ENCODE peak calls at places on chromosome 13, in five cellular contexts. Q is BE2C, R is dorsolateral prefrontal cortex, T is choroid plexus epithelial cell, W is left lung. K is an unnamed sample.

GRCh38 chr13:36414461-36414860 is 17.8 kb upstream of the CCNA1 start:
- DNase-seq in Q (no peak), R (no peak), T (no peak), W (no peak), K (no peak)

GRCh38 chr13:28743045-28743444 is 24.3 kb upstream of the SLC46A3 start:
- DNase-seq in Q (no peak), R (no peak), T (no peak), W (no peak), K (no peak)

GRCh38 chr13:109123971-109124370 is 494.6 kb downstream of the MYO16 start:
- DNase-seq in Q (no peak), R (no peak), T (peak; percentile 30), W (no peak), K (no peak)

GRCh38 chr13:62625214-62625613 is 1209.6 kb upstream of the PCDH20 start:
- DNase-seq in Q (no peak), R (no peak), T (no peak), W (no peak), K (no peak)

GRCh38 chr13:113970810-113971470 is 2.9 kb downstream of the C13orf46 start:
- DNase-seq in Q (no peak), R (peak; percentile 31), T (peak; percentile 85), W (peak; percentile 83), K (no peak)

GRCh38 chr13:100130092-100130491 is 41.2 kb downstream of the PCCA start:
- DNase-seq in Q (peak; percentile 9), R (no peak), T (no peak), W (no peak), K (no peak)

GRCh38 chr13:97298816-97299215 is 76.7 kb downstream of the MBNL2 start:
- DNase-seq in Q (no peak), R (no peak), T (peak; percentile 31), W (no peak), K (no peak)

GRCh38 chr13:22278336-22278929 is 607.6 kb downstream of the FGF9 start:
- DNase-seq in Q (no peak), R (no peak), T (peak; percentile 0), W (no peak), K (peak; percentile 35)

GRCh38 chr13:44402902-44403719 is 29.5 kb downstream of the SERP2 start:
- DNase-seq in Q (no peak), R (no peak), T (no peak), W (no peak), K (no peak)

GRCh38 chr13:87827479-87827878 is 156.3 kb downstream of the SLITRK5 start:
- DNase-seq in Q (no peak), R (no peak), T (no peak), W (no peak), K (no peak)

GRCh38 chr13:99813346-99814095 is 158.0 kb downstream of the ZIC5 start:
- DNase-seq in Q (no peak), R (no peak), T (no peak), W (no peak), K (no peak)

GRCh38 chr13:25175026-25175425 is 2.9 kb upstream of the AMER2 start:
- DNase-seq in Q (no peak), R (no peak), T (no peak), W (no peak), K (no peak)

GRCh38 chr13:105961438-105961837 is 574.0 kb downstream of the EFNB2 start:
- DNase-seq in Q (no peak), R (no peak), T (no peak), W (no peak), K (no peak)

GRCh38 chr13:113742000-113742441 is 17.0 kb upstream of the TMEM255B start:
- DNase-seq in Q (peak; percentile 88), R (no peak), T (peak; percentile 56), W (peak; percentile 85), K (no peak)

GRCh38 chr13:75258159-75258782 is 223.7 kb downstream of the TBC1D4 start:
- DNase-seq in Q (no peak), R (no peak), T (peak; percentile 81), W (no peak), K (no peak)
- TF ChIP-seq CTCF in Q (peak; percentile 74), R (peak; percentile 51), T (peak; percentile 73), W (peak; percentile 28), K (no peak)

DNA sequence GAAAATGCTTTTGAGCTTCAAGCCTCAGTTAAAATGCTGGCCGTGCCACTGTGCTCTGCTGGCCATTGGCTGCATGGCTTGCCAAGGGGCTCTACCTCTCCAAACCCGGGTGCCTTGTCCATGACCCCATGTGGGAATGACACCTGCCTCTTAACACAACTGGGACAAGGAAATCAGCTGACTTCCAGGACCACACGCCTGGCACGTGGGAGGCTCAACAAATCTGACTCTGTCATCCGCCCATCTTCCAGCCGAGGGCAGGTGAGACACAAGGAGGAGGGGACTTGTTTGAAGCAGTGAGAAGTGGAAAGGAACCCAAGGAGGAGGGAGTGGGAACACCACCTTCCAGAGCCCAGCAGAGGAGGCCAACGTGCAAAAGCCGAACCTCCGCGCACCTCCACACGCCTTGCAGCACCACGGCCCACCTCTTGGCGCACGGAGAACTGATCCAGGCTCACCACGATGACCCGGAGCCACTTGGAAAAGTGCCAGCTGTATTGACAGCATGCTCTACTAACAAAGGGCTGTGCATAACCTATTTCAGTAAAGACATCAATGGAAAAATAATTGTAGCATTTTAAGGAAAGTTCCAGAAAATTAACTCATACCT is 38.3 kb downstream of the COL4A1 start:
- DNase-seq in Q (no peak), R (no peak), T (no peak), W (no peak), K (no peak)
- TF ChIP-seq CTCF in Q (no peak), R (no peak), T (no peak), W (no peak), K (no peak)

DNA sequence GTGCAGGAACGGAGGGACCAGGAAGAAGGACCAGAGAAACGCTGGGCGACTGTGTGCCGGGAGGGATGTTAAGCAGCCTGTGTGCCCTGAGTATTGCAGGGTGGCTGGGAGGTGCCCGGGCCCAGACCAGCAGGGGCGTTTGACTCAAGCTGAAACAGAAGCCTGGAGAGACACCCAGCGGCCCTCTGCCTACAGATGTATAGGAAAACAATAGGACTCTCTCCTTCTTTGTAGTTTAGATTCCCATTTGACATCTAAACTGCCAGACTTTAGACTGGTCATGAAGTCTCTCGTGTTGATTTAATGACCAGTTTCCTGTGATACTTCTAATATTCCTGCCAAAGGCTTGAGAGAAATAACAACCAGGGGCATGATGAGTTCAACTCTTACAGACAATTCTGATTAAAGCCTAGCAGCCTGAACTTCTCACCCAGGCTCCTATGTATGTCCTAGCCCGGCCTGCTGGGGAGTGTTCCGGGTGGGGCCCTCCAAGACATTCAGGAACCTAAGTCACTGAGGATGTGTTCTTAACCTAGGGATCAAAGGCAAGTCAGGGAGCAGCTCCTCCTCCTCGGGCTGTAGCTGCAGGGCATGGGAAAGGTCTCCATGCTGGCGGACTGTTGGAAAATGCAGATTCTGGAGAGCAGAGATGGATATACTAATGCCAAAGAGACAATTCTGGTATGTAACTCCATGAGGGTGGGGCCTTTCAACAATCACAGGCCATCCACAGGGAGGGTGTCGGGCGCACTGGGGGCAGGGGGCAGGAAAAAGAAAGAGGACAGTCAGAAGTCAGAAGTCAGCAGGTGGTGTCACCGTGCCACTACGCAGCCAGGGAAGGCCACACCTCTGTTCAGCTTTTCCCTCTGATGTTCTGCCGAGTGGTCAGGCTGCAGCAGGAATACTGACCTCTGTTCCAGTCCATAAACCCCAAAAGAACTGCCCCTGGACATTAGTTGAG is 131.9 kb downstream of the STARD13 start:
- DNase-seq in Q (no peak), R (no peak), T (peak; percentile 87), W (peak; percentile 71), K (no peak)
- TF ChIP-seq CTCF in Q (no peak), R (no peak), T (peak; percentile 60), W (no peak), K (no peak)

DNA sequence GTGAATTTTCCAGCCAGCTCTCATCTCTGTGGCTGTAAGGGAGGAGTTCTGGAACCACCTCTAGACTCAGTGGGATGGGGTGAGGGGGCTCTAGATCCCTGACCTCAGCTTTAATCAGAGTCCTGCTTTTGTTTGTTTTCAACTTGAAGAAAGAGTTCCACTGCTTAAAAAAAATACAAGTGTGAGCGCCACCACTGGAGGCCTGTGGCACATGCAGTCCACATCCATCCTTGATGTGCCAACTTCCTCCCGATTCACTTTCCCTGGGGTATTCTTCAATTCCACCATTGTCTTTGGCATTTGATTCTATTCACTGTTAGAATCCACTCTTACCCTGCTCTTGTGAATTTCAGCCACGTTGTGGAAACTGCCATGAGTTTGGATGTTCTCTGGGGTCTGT is 62.4 kb upstream of the GJB6 start:
- DNase-seq in Q (no peak), R (no peak), T (no peak), W (no peak), K (no peak)
- TF ChIP-seq CTCF in Q (no peak), R (no peak), T (peak; percentile 25), W (no peak), K (no peak)

DNA sequence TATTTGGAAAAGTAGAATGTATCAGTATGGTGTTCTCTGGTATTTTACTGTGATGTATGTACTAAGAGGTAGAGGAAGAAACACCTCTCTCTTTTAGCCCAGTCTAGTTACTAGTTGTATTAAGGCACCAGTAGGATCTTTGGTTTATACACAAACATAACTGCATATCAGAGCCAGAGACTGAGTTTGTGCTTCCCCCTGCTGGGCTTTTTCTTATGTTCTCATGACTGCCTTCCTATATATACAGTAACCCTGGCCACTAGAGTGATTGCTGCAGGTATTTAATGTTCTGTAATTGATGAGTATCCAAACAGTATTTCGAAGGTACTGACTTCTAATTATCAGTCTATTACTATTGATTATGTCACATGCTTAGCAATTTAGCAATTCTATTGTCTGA is 202.5 kb upstream of the KLHL1 start:
- DNase-seq in Q (peak; percentile 67), R (no peak), T (peak; percentile 68), W (no peak), K (no peak)
- TF ChIP-seq CTCF in Q (peak; percentile 76), R (peak; percentile 18), T (peak; percentile 63), W (no peak), K (no peak)

GRCh38 chr13:52738719-52739467 is 727 bp downstream of the CNMD start:
- DNase-seq in Q (peak; percentile 40), R (peak; percentile 64), T (no peak), W (peak; percentile 82), K (no peak)
- TF ChIP-seq CTCF in Q (peak; percentile 22), R (peak; percentile 63), T (peak; percentile 22), W (peak; percentile 46), K (no peak)

DNA sequence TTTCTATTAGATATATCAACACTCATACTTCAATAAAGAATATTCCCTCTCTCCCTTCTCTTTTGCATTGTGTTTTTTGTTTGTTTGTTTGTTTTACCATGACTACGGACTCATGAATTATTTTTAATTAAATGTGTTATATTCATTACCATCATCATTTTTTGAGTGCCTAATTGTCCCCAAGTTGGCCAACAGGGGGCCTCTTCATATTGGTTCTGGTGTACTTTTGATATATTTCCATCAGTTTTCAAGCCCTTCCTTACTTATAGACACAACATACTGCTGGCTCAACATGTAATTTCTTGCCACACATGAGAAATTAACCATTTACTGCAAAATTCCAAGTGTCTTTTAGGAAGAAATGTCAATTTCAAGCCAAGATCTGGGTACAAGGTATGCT is 54.5 kb upstream of the GPC6 start:
- DNase-seq in Q (no peak), R (no peak), T (no peak), W (no peak), K (no peak)
- TF ChIP-seq CTCF in Q (peak; percentile 62), R (no peak), T (peak; percentile 32), W (no peak), K (no peak)